ENCODE peak calls at places on chromosomes 3 and 15, in four cellular contexts. D is IMR-90, V is Peyer's patch, K is heart right ventricle. J is an unnamed sample. For H3K4me1 and H3K9me3, the result is how much of the 10 kb centered on the place peaks cover.

GRCh38 chr3:55160241-55160877 is 232.5 kb upstream of the LRTM1 start:
- DNase-seq in D (peak), V (peak), K (peak), J (peak)

GRCh38 chr15:65957451-65957850 is 88.2 kb downstream of the RAB11A start:
- DNase-seq in D (no peak), V (no peak), K (no peak), J (no peak)

GRCh38 chr3:101567528-101568317 is 6.1 kb downstream of the TRMT10C start:
- DNase-seq in D (peak), V (no peak), K (no peak), J (no peak)

GRCh38 chr3:9184464-9184835 is 65.0 kb downstream of the SRGAP3 start:
- DNase-seq in D (no peak), V (no peak), K (no peak), J (no peak)

GRCh38 chr3:14511971-14512943 is 27.9 kb downstream of the GRIP2 start:
- DNase-seq in D (no peak), V (no peak), K (no peak), J (no peak)

GRCh38 chr15:72037321-72037720 is 80.6 kb downstream of the MYO9A start:
- DNase-seq in D (peak), V (no peak), K (no peak), J (no peak)

GRCh38 chr3:5219216-5219615 is 31.7 kb downstream of the EDEM1 start:
- DNase-seq in D (no peak), V (no peak), K (no peak), J (no peak)

GRCh38 chr15:70792171-70792573 is 28.8 kb upstream of the UACA start:
- DNase-seq in D (peak), V (no peak), K (no peak), J (no peak)

GRCh38 chr3:81689617-81690016 is 71.8 kb downstream of the GBE1 start:
- DNase-seq in D (no peak), V (no peak), K (no peak), J (no peak)

GRCh38 chr3:195186041-195186709 is 84.8 kb downstream of the XXYLT1 start:
- DNase-seq in D (no peak), V (no peak), K (no peak), J (no peak)
- H3K4me1 ChIP-seq in D (under half), V (under half), K (under half), J (under half)

GRCh38 chr15:100999369-100999768 is 80.2 kb downstream of the LRRK1 start:
- DNase-seq in D (peak), V (no peak), K (no peak), J (no peak)

GRCh38 chr15:100997442-100997841 is 78.3 kb downstream of the LRRK1 start:
- DNase-seq in D (peak), V (no peak), K (no peak), J (no peak)

GRCh38 chr15:101001056-101001455 is 81.9 kb downstream of the LRRK1 start:
- DNase-seq in D (no peak), V (no peak), K (no peak), J (no peak)

GRCh38 chr15:101000271-101000681 is 81.1 kb downstream of the LRRK1 start:
- DNase-seq in D (peak), V (no peak), K (no peak), J (no peak)

GRCh38 chr15:100998630-100999029 is 79.5 kb downstream of the LRRK1 start:
- DNase-seq in D (no peak), V (no peak), K (no peak), J (no peak)
- H3K9me3 ChIP-seq in D (under half), V (under half), K (under half), J (under half)

DNA sequence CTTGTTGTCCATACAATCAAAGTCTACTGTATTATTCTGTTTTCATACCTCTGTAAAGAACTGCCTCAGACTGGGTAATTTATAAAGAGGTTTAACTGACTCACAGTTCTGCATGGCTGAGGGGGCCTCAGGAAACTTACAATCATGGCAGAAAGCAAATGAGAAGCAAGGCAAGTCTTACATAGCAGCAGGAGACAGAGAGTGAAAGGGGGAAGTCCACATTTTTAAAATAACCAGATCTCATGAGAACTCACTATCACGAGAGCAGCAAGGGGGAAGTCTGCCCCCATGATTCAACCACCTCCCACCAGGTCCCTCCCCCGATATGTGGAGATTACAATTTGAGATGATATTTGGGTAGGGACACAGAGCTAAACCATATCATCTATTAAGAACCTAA is 724.6 kb upstream of the CBLB start:
- DNase-seq in D (no peak), V (no peak), K (no peak), J (no peak)
- H3K4me3 ChIP-seq in D (no peak), V (no peak), K (no peak), J (no peak)

GRCh38 chr15:63519041-63519440 is 14.6 kb downstream of the USP3 start:
- DNase-seq in D (no peak), V (no peak), K (no peak), J (no peak)
- H3K4me1 ChIP-seq in D (under half), V (under half), K (half or more), J (under half)

GRCh38 chr15:20345401-20345958 is 196.1 kb downstream of the GOLGA6L6 start:
- DNase-seq in D (no peak), V (peak), K (no peak), J (no peak)

GRCh38 chr15:20346082-20346805 is 195.4 kb downstream of the GOLGA6L6 start:
- DNase-seq in D (no peak), V (peak), K (no peak), J (no peak)

GRCh38 chr15:20349774-20350498 is 191.7 kb downstream of the GOLGA6L6 start:
- DNase-seq in D (no peak), V (peak), K (no peak), J (peak)

GRCh38 chr15:20348900-20349773 is 192.5 kb downstream of the GOLGA6L6 start:
- DNase-seq in D (no peak), V (peak), K (no peak), J (peak)

DNA sequence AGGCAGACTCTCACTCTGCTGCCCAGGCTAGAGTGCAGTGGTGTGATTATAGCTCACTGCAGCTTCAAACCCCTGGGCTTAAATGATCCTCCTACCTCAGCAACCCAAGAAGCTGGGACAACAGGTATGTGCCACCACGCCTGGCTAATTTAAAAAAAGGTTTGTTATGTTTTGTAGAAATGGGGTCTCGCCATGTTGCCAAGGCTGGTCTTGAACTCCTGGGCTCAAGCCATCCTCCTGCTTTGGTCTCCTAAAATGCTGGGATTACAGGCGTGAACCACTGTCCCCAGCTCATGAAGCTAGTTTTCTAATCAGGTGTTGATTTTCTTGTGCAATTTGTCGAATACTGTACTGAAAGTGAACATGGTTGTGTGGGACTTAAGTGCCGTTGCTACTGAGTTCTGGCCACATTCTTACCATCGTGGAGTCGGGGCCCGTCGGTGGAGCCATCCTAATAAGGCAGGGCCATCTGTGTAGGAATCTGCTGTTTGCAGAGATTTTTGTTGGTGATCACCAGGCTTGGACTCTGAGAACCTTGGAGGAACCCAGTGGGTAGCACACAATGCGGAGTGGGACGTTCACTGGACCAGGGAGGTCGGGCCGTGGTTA is 193.2 kb downstream of the GOLGA6L6 start:
- DNase-seq in D (no peak), V (peak), K (no peak), J (no peak)
- H3K9me3 ChIP-seq in D (half or more), V (under half), K (under half), J (half or more)

DNA sequence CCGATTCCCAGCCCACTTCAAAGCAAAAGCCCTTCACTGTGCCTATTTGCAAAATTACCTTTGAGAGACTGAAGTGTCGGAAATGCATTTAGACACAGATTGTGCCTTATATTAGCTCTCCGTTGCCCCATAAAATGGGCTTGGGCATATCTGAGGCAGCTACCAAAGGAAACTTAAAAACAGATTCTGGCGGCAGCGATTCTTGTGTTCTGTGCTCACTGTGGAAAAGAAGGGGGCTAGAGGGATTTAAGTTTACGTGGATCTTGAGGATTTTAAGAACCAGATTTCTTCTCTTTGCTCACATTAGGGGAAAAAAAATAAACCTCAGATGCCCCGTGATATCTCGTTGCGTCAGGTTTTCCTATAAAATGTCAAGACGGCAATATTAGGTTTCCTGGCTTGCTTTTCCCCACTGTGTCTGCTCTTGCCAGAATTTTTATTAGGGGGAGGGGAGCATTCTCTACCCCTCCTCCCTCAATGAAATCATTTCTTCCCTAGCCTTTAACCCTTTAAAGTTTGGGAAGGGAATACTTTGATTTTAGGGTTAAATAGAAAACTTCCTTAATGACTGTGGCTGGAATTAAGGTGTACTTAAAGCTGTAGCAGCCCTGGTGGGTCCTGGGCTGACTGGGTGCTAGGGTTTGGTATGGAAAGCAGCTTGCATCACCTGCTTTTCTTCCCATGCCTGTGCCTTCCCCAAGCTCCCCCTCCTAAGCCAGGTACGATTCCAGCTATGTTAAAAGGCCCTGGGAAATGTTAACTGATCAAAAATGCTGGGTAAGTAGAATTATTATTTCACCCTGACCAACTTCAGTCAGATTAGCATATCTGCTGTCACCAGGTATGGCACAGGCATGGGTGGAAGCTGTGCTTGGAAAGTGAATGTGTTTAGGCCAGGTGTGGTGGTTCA is 73.8 kb downstream of the SMAD3 start:
- DNase-seq in D (peak), V (no peak), K (no peak), J (no peak)
- H3K4me3 ChIP-seq in D (no peak), V (no peak), K (peak), J (no peak)

GRCh38 chr15:98855067-98855814 is 152.4 kb downstream of the PGPEP1L start:
- DNase-seq in D (no peak), V (no peak), K (no peak), J (no peak)
- H3K4me1 ChIP-seq in D (under half), V (under half), K (half or more), J (under half)

J was measured in mucosa of descending colon.